ENCODE peak calls at places on chromosomes 7 and 10, in ten cellular contexts. K is BE2C; J is CD8-positive, alpha-beta T cell; Y is PC-9; G is transverse colon; L is uterus; B is HFF-Myc; M is tibial nerve; P is right atrium auricular region; E is neural progenitor cell. I is an unnamed sample.

GRCh38 chr10:86363833-86364511 is 2.6 kb downstream of the GRID1 start:
- DNase-seq in Y (no peak), L (no peak), K (no peak), E (no peak), J (no peak), B (no peak), P (no peak), G (no peak), M (no peak), I (no peak)

GRCh38 chr10:44895280-44895679 is 15.9 kb upstream of the TMEM72 start:
- DNase-seq in L (no peak), P (no peak), J (no peak), E (no peak), Y (no peak), G (no peak), K (no peak), M (no peak), B (no peak), I (no peak)

GRCh38 chr10:74799840-74800239 is 26.6 kb upstream of the KAT6B start:
- DNase-seq in G (no peak), E (no peak), Y (no peak), K (no peak), J (no peak), P (no peak), M (no peak), L (no peak), B (peak), I (peak)

GRCh38 chr7:155965010-155965409 is 152.7 kb upstream of the SHH start:
- DNase-seq in P (no peak), J (no peak), B (no peak), L (no peak), E (no peak), Y (peak), K (no peak), G (no peak), M (no peak), I (no peak)

GRCh38 chr7:2859952-2860351 is 15.8 kb upstream of the GNA12 start:
- DNase-seq in M (no peak), G (no peak), Y (no peak), K (no peak), P (no peak), B (no peak), L (no peak), E (no peak), J (no peak), I (no peak)

GRCh38 chr7:30975257-30975899 is 11.6 kb downstream of the GHRHR start:
- DNase-seq in J (no peak), E (no peak), L (no peak), B (no peak), Y (no peak), P (peak), M (no peak), G (no peak), K (no peak), I (no peak)

GRCh38 chr7:70092314-70093303 is 494.3 kb downstream of the AUTS2 start:
- DNase-seq in B (no peak), K (peak), E (no peak), J (no peak), Y (no peak), L (peak), P (no peak), M (no peak), G (no peak), I (peak)

GRCh38 chr7:149720372-149721083 is 52.9 kb downstream of the ZNF467 start:
- DNase-seq in K (peak), L (no peak), J (no peak), B (no peak), Y (no peak), P (peak), M (peak), E (no peak), G (no peak), I (no peak)

GRCh38 chr7:158649279-158649678 is 55.3 kb downstream of the NCAPG2 start:
- DNase-seq in M (peak), Y (peak), E (no peak), G (no peak), J (no peak), K (no peak), L (no peak), B (peak), P (no peak), I (peak)

GRCh38 chr10:24706479-24707118 is 17.1 kb downstream of the ARHGAP21 start:
- DNase-seq in P (no peak), G (peak), E (no peak), B (peak), M (no peak), K (peak), L (no peak), Y (peak), J (no peak), I (peak)

GRCh38 chr10:69474688-69475432 is 23.6 kb downstream of the TSPAN15 start:
- DNase-seq in J (no peak), K (no peak), P (no peak), G (no peak), Y (no peak), E (no peak), M (no peak), L (no peak), B (peak), I (peak)

GRCh38 chr7:122748195-122748594 is 45.5 kb upstream of the RNF148 start:
- DNase-seq in E (no peak), M (no peak), L (no peak), P (no peak), J (no peak), K (no peak), G (no peak), B (no peak), Y (no peak), I (no peak)

GRCh38 chr7:38105874-38106483 is 72.1 kb upstream of the STARD3NL start:
- DNase-seq in M (no peak), Y (peak), G (no peak), E (peak), L (peak), J (no peak), K (peak), B (peak), P (no peak), I (no peak)

GRCh38 chr10:60235001-60235400 is 154.7 kb downstream of the ANK3 start:
- DNase-seq in L (no peak), M (no peak), Y (no peak), J (no peak), B (peak), G (no peak), K (no peak), E (no peak), P (no peak), I (peak)

GRCh38 chr7:150446288-150446938 is 4.0 kb upstream of the GIMAP8 start:
- DNase-seq in J (no peak), G (no peak), M (no peak), Y (no peak), P (no peak), B (no peak), E (no peak), K (no peak), L (no peak), I (no peak)

GRCh38 chr10:97932932-97933530 is 83.4 kb downstream of the GOLGA7B start:
- DNase-seq in M (no peak), G (no peak), P (no peak), E (no peak), J (no peak), B (no peak), K (no peak), L (no peak), Y (no peak), I (no peak)

GRCh38 chr10:129662386-129662785 is 195.3 kb downstream of the MGMT start:
- DNase-seq in B (peak), P (no peak), E (no peak), Y (no peak), J (no peak), M (no peak), G (no peak), L (no peak), K (no peak), I (no peak)

GRCh38 chr10:36634916-36635315 is 490.5 kb upstream of the ANKRD30A start:
- DNase-seq in J (no peak), E (no peak), L (no peak), B (peak), M (no peak), K (no peak), Y (no peak), G (no peak), P (no peak), I (peak)

GRCh38 chr10:104262055-104262454 is 6.9 kb upstream of the GSTO2 start:
- DNase-seq in E (no peak), M (no peak), P (no peak), G (no peak), Y (no peak), J (no peak), L (no peak), K (no peak), B (no peak), I (no peak)

GRCh38 chr10:7945469-7946187 is 108.9 kb upstream of the GATA3 start:
- DNase-seq in K (no peak), M (no peak), L (no peak), G (no peak), P (no peak), J (no peak), E (no peak), Y (no peak), B (no peak), I (no peak)

GRCh38 chr7:123797673-123798526 is 47.1 kb upstream of the HYAL4 start:
- DNase-seq in J (no peak), B (peak), Y (peak), G (no peak), K (no peak), E (peak), L (no peak), M (no peak), P (no peak), I (peak)

GRCh38 chr10:60290558-60290957 is 99.1 kb downstream of the ANK3 start:
- DNase-seq in J (no peak), P (no peak), E (peak), L (no peak), K (peak), M (no peak), G (no peak), B (no peak), Y (no peak), I (no peak)

GRCh38 chr7:43108255-43109011 is 4.0 kb upstream of the HECW1 start:
- DNase-seq in L (peak), P (peak), K (peak), M (peak), E (peak), Y (no peak), J (no peak), G (peak), B (peak), I (no peak)

GRCh38 chr10:79190740-79191261 is 122.0 kb downstream of the ZMIZ1 start:
- DNase-seq in Y (no peak), P (no peak), M (no peak), K (no peak), E (no peak), J (no peak), B (no peak), L (no peak), G (no peak), I (no peak)

GRCh38 chr7:11379641-11380040 is 406.0 kb downstream of the PHF14 start:
- DNase-seq in P (no peak), M (no peak), L (no peak), K (no peak), Y (no peak), G (no peak), E (no peak), J (no peak), B (no peak), I (no peak)

GRCh38 chr7:7770228-7770627 is 51.8 kb upstream of the RPA3 start:
- DNase-seq in P (no peak), J (no peak), Y (no peak), M (no peak), E (no peak), K (no peak), L (no peak), B (no peak), G (no peak), I (no peak)

GRCh38 chr10:36766921-36767320 is 358.5 kb upstream of the ANKRD30A start:
- DNase-seq in J (no peak), G (no peak), E (peak), L (no peak), B (no peak), Y (no peak), K (no peak), P (no peak), M (no peak), I (no peak)

DNA sequence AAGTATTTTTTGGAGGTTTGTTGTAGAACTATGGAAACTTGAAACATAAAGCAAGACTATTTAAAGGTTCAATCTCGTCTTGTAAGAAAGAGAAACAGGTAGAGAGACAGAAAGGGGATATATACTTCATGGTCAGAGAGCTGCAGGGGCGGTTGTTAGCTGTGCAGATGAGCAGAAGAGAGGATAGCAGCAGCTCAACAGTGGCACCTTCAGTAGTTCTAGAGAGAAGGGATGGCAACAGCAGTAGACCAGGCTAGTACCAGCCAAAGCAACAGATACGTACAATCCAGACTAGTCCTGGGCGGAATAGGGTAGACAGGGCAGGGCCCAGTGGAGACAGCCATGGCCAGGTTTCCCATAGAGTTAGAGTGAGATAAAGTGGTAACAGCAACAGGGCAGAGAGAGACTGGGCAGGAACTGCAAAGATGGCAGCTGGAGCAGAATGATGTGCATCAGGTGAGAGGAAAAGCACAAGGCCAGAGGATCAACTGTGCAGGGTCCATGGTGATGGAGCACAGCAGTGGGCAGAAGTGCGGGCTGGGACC is 145.2 kb downstream of the FRMD4A start:
- DNase-seq in E (peak), J (peak), M (no peak), L (no peak), B (peak), G (no peak), K (no peak), Y (peak), P (no peak), I (no peak)
- TF ChIP-seq CTCF in E (peak), J (no peak), M (no peak), L (no peak), B (no peak), G (no peak), K (no peak), Y (no peak), P (no peak), I (no peak)

GRCh38 chr7:50309736-50310135 is 5.2 kb downstream of the IKZF1 start:
- DNase-seq in P (no peak), B (no peak), J (no peak), Y (no peak), M (no peak), K (no peak), L (no peak), G (no peak), E (no peak), I (no peak)

GRCh38 chr7:50307368-50308012 is 3.0 kb downstream of the IKZF1 start:
- DNase-seq in L (no peak), K (no peak), P (no peak), E (peak), M (no peak), G (peak), J (peak), B (no peak), Y (no peak), I (no peak)

GRCh38 chr7:50308301-50309129 is 4.0 kb downstream of the IKZF1 start:
- DNase-seq in L (no peak), Y (no peak), M (no peak), B (no peak), G (no peak), K (no peak), E (peak), J (no peak), P (no peak), I (no peak)

GRCh38 chr7:50310361-50310760 is 5.8 kb downstream of the IKZF1 start:
- DNase-seq in P (no peak), J (no peak), B (no peak), M (no peak), E (no peak), G (no peak), K (no peak), L (no peak), Y (no peak), I (no peak)

GRCh38 chr7:50309130-50309478 is 4.6 kb downstream of the IKZF1 start:
- DNase-seq in G (no peak), K (no peak), E (no peak), L (no peak), P (no peak), B (no peak), J (no peak), M (no peak), Y (no peak), I (no peak)
- H3K4me3 ChIP-seq in G (no peak), K (no peak), E (no peak), L (no peak), P (no peak), B (no peak), J (peak), M (no peak), Y (no peak), I (no peak)

DNA sequence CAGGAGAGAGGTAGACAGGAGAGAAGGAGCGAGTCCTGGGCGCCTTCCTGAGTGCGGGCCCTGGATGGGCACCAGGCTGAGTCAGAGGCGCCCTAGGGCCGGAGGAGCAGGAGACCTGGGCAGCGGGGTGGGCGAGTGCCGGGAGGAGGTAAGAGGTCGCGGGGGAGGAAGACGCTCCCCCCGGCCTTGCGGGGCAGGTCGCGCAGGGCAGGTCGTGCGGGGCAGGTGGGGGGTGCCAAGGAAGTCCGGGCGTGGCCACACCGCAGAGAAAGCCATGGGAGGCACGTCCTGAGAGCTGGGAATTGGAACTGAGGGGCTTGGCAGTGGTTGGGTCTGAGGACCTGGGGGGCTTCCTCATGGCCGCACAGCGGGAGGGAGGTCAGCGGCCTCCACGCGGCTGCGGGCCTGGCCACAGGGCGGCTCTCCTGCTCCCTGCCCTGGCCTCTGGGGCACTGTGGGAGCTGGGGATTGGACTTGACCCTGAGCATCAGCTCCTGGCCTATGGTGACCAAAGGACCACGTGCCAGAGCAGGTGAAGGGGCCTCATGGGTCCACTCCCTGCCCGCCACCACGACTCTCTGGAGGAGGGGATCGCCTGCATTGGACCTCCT is 935 bp downstream of the MMP21 start:
- DNase-seq in K (no peak), Y (no peak), L (no peak), M (no peak), G (no peak), J (no peak), P (no peak), E (no peak), B (no peak), I (no peak)
- TF ChIP-seq CTCF in K (no peak), Y (no peak), L (no peak), M (no peak), G (no peak), J (no peak), P (no peak), E (no peak), B (no peak), I (no peak)

GRCh38 chr7:99490878-99491277 is 9.2 kb downstream of the ZNF394 start:
- DNase-seq in B (no peak), M (no peak), E (no peak), P (no peak), G (no peak), J (no peak), K (no peak), L (no peak), Y (no peak), I (no peak)

GRCh38 chr7:99497771-99498545 is 2.1 kb downstream of the ZNF394 start:
- DNase-seq in B (no peak), K (no peak), P (no peak), G (no peak), M (no peak), L (no peak), Y (no peak), J (no peak), E (no peak), I (no peak)

GRCh38 chr7:99489235-99489634 is 10.8 kb downstream of the ZNF394 start:
- DNase-seq in E (no peak), M (no peak), Y (no peak), K (no peak), B (no peak), L (no peak), J (no peak), P (no peak), G (no peak), I (no peak)

GRCh38 chr7:99498546-99498944 is 1.5 kb downstream of the ZNF394 start:
- DNase-seq in G (no peak), P (no peak), E (no peak), J (no peak), M (no peak), Y (no peak), B (no peak), K (no peak), L (no peak), I (no peak)

GRCh38 chr7:99493823-99494222 is 6.3 kb downstream of the ZNF394 start:
- DNase-seq in P (no peak), G (no peak), Y (no peak), E (no peak), B (no peak), M (no peak), K (no peak), J (no peak), L (no peak), I (no peak)
- H3K4me3 ChIP-seq in P (no peak), G (no peak), Y (no peak), E (no peak), B (no peak), M (no peak), K (no peak), J (no peak), L (no peak), I (no peak)

GRCh38 chr7:100126239-100126930 is 382 bp upstream of the MBLAC1 start:
- DNase-seq in K (no peak), B (no peak), P (no peak), E (no peak), J (no peak), Y (no peak), G (no peak), L (no peak), M (no peak), I (no peak)
- TF ChIP-seq CTCF in K (peak), B (no peak), P (no peak), E (no peak), J (no peak), Y (no peak), G (no peak), L (no peak), M (no peak), I (no peak)

GRCh38 chr7:27172388-27172774 is 1.7 kb downstream of the HOXA10 start:
- DNase-seq in M (no peak), Y (no peak), E (no peak), J (no peak), L (no peak), P (no peak), G (peak), B (no peak), K (peak), I (no peak)
- H3K4me3 ChIP-seq in M (peak), Y (no peak), E (no peak), J (no peak), L (peak), P (no peak), G (peak), B (peak), K (no peak), I (peak)

GRCh38 chr10:84820121-84820520 is 491.7 kb downstream of the CCSER2 start:
- DNase-seq in L (no peak), J (no peak), Y (no peak), B (no peak), K (no peak), E (no peak), M (no peak), P (no peak), G (no peak), I (no peak)
- TF ChIP-seq CTCF in L (no peak), J (no peak), Y (peak), B (no peak), K (peak), E (no peak), M (no peak), P (no peak), G (no peak), I (no peak)

GRCh38 chr10:58757352-58758071 is 244.8 kb downstream of the BICC1 start:
- DNase-seq in M (no peak), K (no peak), B (no peak), P (no peak), E (no peak), L (no peak), J (no peak), Y (no peak), G (no peak), I (no peak)

GRCh38 chr10:58754419-58755180 is 241.9 kb downstream of the BICC1 start:
- DNase-seq in G (no peak), P (no peak), J (no peak), M (no peak), B (no peak), Y (no peak), K (no peak), L (no peak), E (no peak), I (no peak)

GRCh38 chr10:58753425-58753824 is 240.8 kb downstream of the BICC1 start:
- DNase-seq in G (no peak), L (no peak), B (no peak), E (no peak), J (no peak), M (no peak), P (no peak), K (no peak), Y (no peak), I (no peak)

GRCh38 chr10:58756126-58756525 is 243.5 kb downstream of the BICC1 start:
- DNase-seq in J (no peak), Y (no peak), B (no peak), E (no peak), K (no peak), L (no peak), P (no peak), G (no peak), M (no peak), I (no peak)

DNA sequence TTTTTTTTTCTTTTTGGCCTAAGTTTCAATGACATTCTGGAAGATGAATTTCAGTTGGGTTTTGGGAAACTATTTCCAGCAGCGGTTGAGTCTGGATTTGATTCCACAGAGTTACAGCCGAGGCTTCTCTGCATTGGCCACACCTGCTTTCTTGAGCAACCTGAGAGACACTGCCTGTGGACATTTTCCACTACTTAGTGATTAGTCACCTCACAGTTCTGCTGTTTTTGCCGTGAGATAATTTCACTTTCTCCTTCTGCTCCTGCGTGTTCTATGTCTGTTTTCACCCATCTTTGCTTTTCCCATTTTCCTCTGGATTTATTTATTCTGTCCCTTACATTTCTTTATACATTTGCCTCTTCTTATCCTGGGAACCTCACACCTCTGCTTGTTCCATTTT is 243.0 kb downstream of the BICC1 start:
- DNase-seq in J (no peak), G (peak), L (peak), E (no peak), Y (no peak), B (no peak), M (no peak), P (peak), K (no peak), I (peak)
- H3K4me3 ChIP-seq in J (no peak), G (no peak), L (peak), E (no peak), Y (peak), B (peak), M (no peak), P (no peak), K (no peak), I (peak)